ENCODE peak calls at places on chromosome 13, in eight cellular contexts. Z, L, M, E, T, W, V and H are unnamed samples.

GRCh38 chr13:99436686-99437416 is 64.4 kb upstream of the TM9SF2 start:
- DNase-seq in W (peak; percentile 72), V (peak; percentile 99), E (peak; percentile 96), L (peak; percentile 80), Z (peak; percentile 77), T (peak; percentile 68), M (peak; percentile 66), H (peak; percentile 43)

GRCh38 chr13:73542446-73542845 is 483.6 kb downstream of the KLF5 start:
- DNase-seq in W (no peak), T (peak; percentile 68), V (no peak), E (no peak), L (no peak), Z (no peak), M (no peak), H (no peak)

GRCh38 chr13:111636271-111636670 is 315.8 kb downstream of the TEX29 start:
- DNase-seq in M (no peak), Z (no peak), W (no peak), E (no peak), L (no peak), V (no peak), T (no peak), H (no peak)

GRCh38 chr13:35478384-35479222 is 2.1 kb upstream of the MAB21L1 start:
- DNase-seq in Z (peak; percentile 72), V (no peak), E (no peak), T (no peak), M (no peak), L (peak; percentile 36), W (no peak), H (no peak)

GRCh38 chr13:29799041-29799440 is 51.4 kb downstream of the UBL3 start:
- DNase-seq in W (no peak), Z (no peak), T (no peak), E (no peak), L (no peak), V (no peak), M (no peak), H (no peak)

GRCh38 chr13:33744589-33745369 is 73.2 kb upstream of the RFC3 start:
- DNase-seq in M (peak; percentile 28), T (no peak), W (no peak), Z (no peak), V (no peak), E (no peak), L (peak; percentile 34), H (peak; percentile 51)

GRCh38 chr13:30818323-30818960 is 83.1 kb downstream of the ALOX5AP start:
- DNase-seq in E (no peak), V (no peak), W (no peak), L (no peak), Z (no peak), T (peak; percentile 71), M (peak; percentile 83), H (no peak)

GRCh38 chr13:33123066-33123940 is 107.1 kb downstream of the KL start:
- DNase-seq in Z (no peak), L (no peak), E (no peak), M (peak; percentile 90), V (no peak), W (no peak), T (no peak), H (peak; percentile 10)

GRCh38 chr13:84481958-84482357 is 599.7 kb upstream of the SLITRK1 start:
- DNase-seq in L (no peak), V (no peak), W (peak; percentile 57), E (no peak), Z (no peak), T (peak; percentile 80), M (peak; percentile 85), H (no peak)

GRCh38 chr13:111614613-111615012 is 294.2 kb downstream of the TEX29 start:
- DNase-seq in M (no peak), V (no peak), Z (no peak), E (no peak), T (no peak), W (no peak), L (no peak), H (no peak)

GRCh38 chr13:29369060-29369743 is 226.3 kb downstream of the SLC7A1 start:
- DNase-seq in L (peak; percentile 32), V (peak; percentile 3), T (peak; percentile 25), Z (peak; percentile 4), W (no peak), E (no peak), M (peak; percentile 37), H (peak; percentile 6)

GRCh38 chr13:27997904-27998522 is 9.5 kb upstream of the URAD start:
- DNase-seq in E (peak; percentile 35), T (peak; percentile 36), V (peak; percentile 60), M (peak; percentile 13), L (peak; percentile 58), W (no peak), Z (no peak), H (no peak)

GRCh38 chr13:83065136-83065535 is 817.1 kb downstream of the SLITRK1 start:
- DNase-seq in Z (no peak), L (peak; percentile 4), W (no peak), M (peak; percentile 49), T (peak; percentile 45), V (no peak), E (no peak), H (no peak)

GRCh38 chr13:110329798-110330461 is 22.8 kb downstream of the COL4A2 start:
- DNase-seq in W (no peak), M (no peak), T (no peak), V (no peak), E (no peak), L (no peak), Z (no peak), H (no peak)

GRCh38 chr13:41196620-41197019 is 2.3 kb upstream of the KBTBD7 start:
- DNase-seq in T (peak; percentile 35), L (peak; percentile 11), Z (no peak), W (no peak), V (peak; percentile 17), E (no peak), M (no peak), H (no peak)

GRCh38 chr13:80276371-80277289 is 64.3 kb downstream of the SPRY2 start:
- DNase-seq in V (no peak), T (no peak), M (peak; percentile 64), E (no peak), L (peak; percentile 56), Z (no peak), W (no peak), H (no peak)

GRCh38 chr13:80823472-80823871 is 482.5 kb upstream of the SPRY2 start:
- DNase-seq in T (no peak), Z (no peak), V (no peak), L (no peak), E (no peak), W (no peak), M (no peak), H (no peak)

GRCh38 chr13:51291341-51291740 is 48.1 kb upstream of the SERPINE3 start:
- DNase-seq in T (peak; percentile 25), E (no peak), M (no peak), W (no peak), L (no peak), Z (no peak), V (no peak), H (no peak)

GRCh38 chr13:48448285-48448962 is 35.5 kb upstream of the LPAR6 start:
- DNase-seq in T (peak; percentile 26), Z (no peak), E (no peak), W (no peak), M (no peak), L (no peak), V (no peak), H (no peak)

GRCh38 chr13:79281335-79281734 is 124.7 kb downstream of the RBM26 start:
- DNase-seq in L (peak; percentile 46), E (no peak), T (no peak), M (no peak), V (no peak), Z (no peak), W (no peak), H (no peak)

GRCh38 chr13:49791753-49792549 is 531 bp downstream of the KPNA3 start:
- DNase-seq in Z (peak; percentile 74), L (peak; percentile 64), E (peak; percentile 55), M (no peak), T (peak; percentile 46), W (no peak), V (peak; percentile 69), H (no peak)

GRCh38 chr13:39942901-39943273 is 287.4 kb downstream of the COG6 start:
- DNase-seq in T (peak; percentile 68), L (peak; percentile 86), W (peak; percentile 33), M (peak; percentile 66), Z (peak; percentile 11), E (peak; percentile 69), V (peak; percentile 80), H (peak; percentile 1)

GRCh38 chr13:106145997-106146864 is 389.2 kb downstream of the EFNB2 start:
- DNase-seq in T (no peak), Z (no peak), L (no peak), E (no peak), M (no peak), V (no peak), W (no peak), H (no peak)

GRCh38 chr13:46778095-46778494 is 18.9 kb downstream of the ESD start:
- DNase-seq in E (no peak), T (peak; percentile 41), M (no peak), W (no peak), L (no peak), V (no peak), Z (no peak), H (no peak)

GRCh38 chr13:111973186-111974064 is 93.5 kb upstream of the SOX1 start:
- DNase-seq in M (no peak), L (no peak), W (no peak), Z (no peak), E (no peak), V (no peak), T (no peak), H (no peak)

GRCh38 chr13:110341445-110342247 is 34.6 kb downstream of the COL4A2 start:
- DNase-seq in E (no peak), Z (no peak), W (no peak), M (no peak), T (no peak), V (no peak), L (no peak), H (peak; percentile 90)

GRCh38 chr13:104357672-104358314 is 1291.6 kb upstream of the SLC10A2 start:
- DNase-seq in W (no peak), L (no peak), M (no peak), V (no peak), E (no peak), T (no peak), Z (no peak), H (no peak)

GRCh38 chr13:109297628-109298027 is 488.8 kb downstream of the IRS2 start:
- DNase-seq in Z (no peak), E (no peak), T (peak; percentile 77), L (no peak), M (peak; percentile 94), W (peak; percentile 46), V (no peak), H (no peak)